ENCODE peak calls at places on chromosome 7, in eight cellular contexts. G is choroid plexus epithelial cell, F is kidney epithelial cell, S is testis, P is transverse colon, C is cardiac fibroblast, A is A549, J is thoracic aorta. Y is an unnamed sample.

GRCh38 chr7:112423987-112424386 is 26.3 kb upstream of the IFRD1 start:
- DNase-seq in C (no peak), P (no peak), F (no peak), A (no peak), S (peak), G (no peak), J (no peak), Y (no peak)

GRCh38 chr7:101733713-101734475 is 83.5 kb upstream of the CUX1 start:
- DNase-seq in J (no peak), C (peak), G (peak), A (no peak), S (peak), P (peak), F (no peak), Y (no peak)

GRCh38 chr7:7317850-7318249 is 135.5 kb downstream of the C1GALT1 start:
- DNase-seq in S (no peak), F (no peak), G (no peak), P (no peak), J (no peak), A (no peak), C (no peak), Y (no peak)

GRCh38 chr7:80410081-80410480 is 101.8 kb downstream of the GNAT3 start:
- DNase-seq in F (no peak), P (no peak), J (no peak), C (no peak), G (peak), S (no peak), A (no peak), Y (peak)

GRCh38 chr7:7596156-7596555 is 29.5 kb downstream of the MIOS start:
- DNase-seq in C (no peak), A (no peak), G (no peak), S (no peak), P (no peak), J (no peak), F (no peak), Y (no peak)

GRCh38 chr7:45033261-45033930 is 33.4 kb downstream of the CCM2 start:
- DNase-seq in F (no peak), S (no peak), G (peak), C (no peak), P (no peak), J (no peak), A (no peak), Y (peak)

GRCh38 chr7:77306231-77307067 is 106.8 kb upstream of the FGL2 start:
- DNase-seq in C (no peak), S (peak), G (no peak), F (no peak), A (no peak), P (no peak), J (no peak), Y (no peak)

GRCh38 chr7:36686499-36686898 is 37.8 kb downstream of the AOAH start:
- DNase-seq in C (peak), J (no peak), P (no peak), S (no peak), A (no peak), G (peak), F (peak), Y (no peak)

GRCh38 chr7:79984210-79984609 is 150.4 kb upstream of the GNAI1 start:
- DNase-seq in F (no peak), S (no peak), C (peak), A (no peak), J (no peak), P (no peak), G (peak), Y (peak)

GRCh38 chr7:39749177-39749576 is 125.8 kb downstream of the RALA start:
- DNase-seq in S (no peak), A (no peak), G (peak), J (no peak), C (peak), F (no peak), P (no peak), Y (peak)

GRCh38 chr7:135672560-135673359 is 10.4 kb downstream of the STMP1 start:
- DNase-seq in S (peak), G (peak), J (no peak), F (no peak), A (peak), P (no peak), C (peak), Y (peak)

GRCh38 chr7:82284936-82285519 is 158.5 kb downstream of the CACNA2D1 start:
- DNase-seq in S (no peak), P (no peak), A (no peak), G (no peak), J (no peak), F (no peak), C (no peak), Y (no peak)

GRCh38 chr7:2197436-2198155 is 35.1 kb downstream of the MAD1L1 start:
- DNase-seq in P (no peak), A (no peak), J (no peak), F (no peak), S (no peak), G (no peak), C (no peak), Y (no peak)

GRCh38 chr7:39336457-39336856 is 229.7 kb upstream of the YAE1 start:
- DNase-seq in G (peak), F (no peak), P (no peak), C (peak), A (no peak), J (no peak), S (no peak), Y (no peak)

GRCh38 chr7:16657656-16658279 is 11.8 kb downstream of the BZW2 start:
- DNase-seq in J (no peak), S (no peak), G (peak), P (peak), C (peak), F (no peak), A (peak), Y (peak)

GRCh38 chr7:91465595-91466061 is 201.4 kb downstream of the FZD1 start:
- DNase-seq in G (peak), P (no peak), S (no peak), C (peak), F (no peak), A (no peak), J (no peak), Y (no peak)

GRCh38 chr7:139654270-139655181 is 123.3 kb downstream of the HIPK2 start:
- DNase-seq in F (no peak), P (no peak), S (no peak), C (peak), A (no peak), J (no peak), G (peak), Y (no peak)

GRCh38 chr7:114112806-114113205 is 194.0 kb upstream of the PPP1R3A start:
- DNase-seq in P (no peak), S (no peak), F (no peak), A (no peak), J (no peak), G (no peak), C (no peak), Y (no peak)

GRCh38 chr7:29282819-29283414 is 88.3 kb downstream of the CHN2 start:
- DNase-seq in J (no peak), C (no peak), F (no peak), A (no peak), G (no peak), S (no peak), P (no peak), Y (no peak)

GRCh38 chr7:116809636-116810266 is 52.6 kb upstream of the CAPZA2 start:
- DNase-seq in J (no peak), G (peak), S (peak), F (peak), A (peak), C (peak), P (no peak), Y (peak)

GRCh38 chr7:98287486-98287959 is 6.0 kb downstream of the BRI3 start:
- DNase-seq in S (no peak), A (no peak), P (peak), C (no peak), F (no peak), J (no peak), G (no peak), Y (no peak)
- TF ChIP-seq CTCF in S (no peak), A (no peak), P (no peak), C (no peak), F (no peak), J (no peak), G (no peak), Y (no peak)

DNA sequence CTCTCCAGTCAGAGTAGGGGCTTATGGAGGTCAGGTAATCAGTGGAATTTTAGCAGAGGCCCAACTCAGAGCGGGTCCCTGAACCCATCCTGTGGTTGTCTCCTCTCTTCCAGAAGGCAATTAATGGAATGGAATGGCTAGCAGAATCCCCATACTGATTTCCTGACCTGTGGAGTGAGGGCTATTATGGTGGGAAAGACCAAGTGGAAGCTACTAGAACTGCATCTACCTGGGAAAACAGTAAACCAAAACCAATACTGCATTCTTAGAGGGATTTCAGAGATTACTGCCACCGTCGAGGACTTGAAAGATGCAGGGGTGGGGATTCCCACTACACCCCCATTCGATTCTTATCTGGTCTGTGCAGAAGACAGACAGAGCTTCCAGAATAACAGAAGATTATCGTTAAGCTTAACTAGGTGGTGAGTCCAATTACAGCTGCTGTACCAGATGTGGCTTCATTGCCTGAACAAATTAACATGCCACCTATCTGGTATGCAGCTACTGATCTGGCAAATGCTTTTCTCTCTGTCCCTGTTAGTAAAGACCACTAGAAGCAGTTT is 73.2 kb downstream of the LMBR1 start:
- DNase-seq in G (no peak), S (no peak), J (no peak), F (no peak), A (no peak), C (no peak), P (no peak), Y (no peak)
- TF ChIP-seq CTCF in G (no peak), S (no peak), J (no peak), F (no peak), A (no peak), C (no peak), P (no peak), Y (no peak)

GRCh38 chr7:93148135-93148534 is at the start of gene SAMD9L:
- DNase-seq in S (no peak), P (no peak), G (peak), F (no peak), C (peak), J (no peak), A (peak), Y (no peak)

GRCh38 chr7:93148727-93149126 is 542 bp upstream of the SAMD9L start:
- DNase-seq in J (no peak), A (no peak), S (no peak), F (no peak), C (no peak), G (no peak), P (no peak), Y (no peak)

GRCh38 chr7:93146465-93147127 is 1.6 kb downstream of the SAMD9L start:
- DNase-seq in G (peak), J (no peak), P (no peak), S (no peak), A (no peak), C (no peak), F (no peak), Y (no peak)

GRCh38 chr7:93147358-93147757 is 827 bp downstream of the SAMD9L start:
- DNase-seq in C (peak), A (peak), F (no peak), S (peak), P (peak), J (no peak), G (peak), Y (no peak)

GRCh38 chr7:93150200-93150835 is 2.1 kb upstream of the SAMD9L start:
- DNase-seq in P (no peak), F (no peak), G (peak), S (no peak), A (peak), J (no peak), C (no peak), Y (peak)
- TF ChIP-seq CTCF in P (no peak), F (no peak), G (no peak), S (no peak), A (no peak), J (no peak), C (peak), Y (peak)

GRCh38 chr7:63008366-63008765 is 990.3 kb upstream of the ZNF722 start:
- DNase-seq in P (no peak), J (no peak), S (no peak), C (no peak), G (no peak), F (no peak), A (no peak), Y (no peak)
- TF ChIP-seq CTCF in P (no peak), J (no peak), S (no peak), C (no peak), G (no peak), F (no peak), A (no peak), Y (peak)

GRCh38 chr7:19000410-19000809 is 117.0 kb downstream of the TWIST1 start:
- DNase-seq in F (no peak), A (no peak), J (no peak), G (no peak), C (no peak), S (no peak), P (no peak), Y (no peak)

GRCh38 chr7:18995811-18996400 is 121.5 kb downstream of the TWIST1 start:
- DNase-seq in S (no peak), J (no peak), G (no peak), C (no peak), P (no peak), F (no peak), A (no peak), Y (no peak)

GRCh38 chr7:18996583-18996982 is 120.9 kb downstream of the TWIST1 start:
- DNase-seq in C (no peak), P (no peak), A (no peak), F (no peak), S (peak), G (no peak), J (no peak), Y (no peak)

GRCh38 chr7:18995270-18995671 is 122.2 kb downstream of the TWIST1 start:
- DNase-seq in A (no peak), S (no peak), P (no peak), F (no peak), J (no peak), C (no peak), G (no peak), Y (no peak)

GRCh38 chr7:18997477-18998130 is 119.8 kb downstream of the TWIST1 start:
- DNase-seq in A (no peak), S (no peak), F (no peak), G (no peak), C (no peak), P (no peak), J (no peak), Y (no peak)
- TF ChIP-seq CTCF in A (no peak), S (no peak), F (no peak), G (no peak), C (no peak), P (no peak), J (no peak), Y (no peak)

GRCh38 chr7:208816-209215 is 16.4 kb downstream of the FAM20C start:
- DNase-seq in J (no peak), C (no peak), P (no peak), F (no peak), S (no peak), A (no peak), G (no peak), Y (no peak)

GRCh38 chr7:208128-208673 is 15.8 kb downstream of the FAM20C start:
- DNase-seq in G (no peak), C (no peak), F (no peak), S (no peak), P (no peak), J (no peak), A (no peak), Y (no peak)

GRCh38 chr7:209416-209815 is 17.0 kb downstream of the FAM20C start:
- DNase-seq in S (no peak), G (no peak), F (no peak), P (no peak), C (no peak), J (no peak), A (no peak), Y (no peak)

GRCh38 chr7:205117-206010 is 13.0 kb downstream of the FAM20C start:
- DNase-seq in S (no peak), F (no peak), J (no peak), C (no peak), A (peak), G (no peak), P (no peak), Y (no peak)

DNA sequence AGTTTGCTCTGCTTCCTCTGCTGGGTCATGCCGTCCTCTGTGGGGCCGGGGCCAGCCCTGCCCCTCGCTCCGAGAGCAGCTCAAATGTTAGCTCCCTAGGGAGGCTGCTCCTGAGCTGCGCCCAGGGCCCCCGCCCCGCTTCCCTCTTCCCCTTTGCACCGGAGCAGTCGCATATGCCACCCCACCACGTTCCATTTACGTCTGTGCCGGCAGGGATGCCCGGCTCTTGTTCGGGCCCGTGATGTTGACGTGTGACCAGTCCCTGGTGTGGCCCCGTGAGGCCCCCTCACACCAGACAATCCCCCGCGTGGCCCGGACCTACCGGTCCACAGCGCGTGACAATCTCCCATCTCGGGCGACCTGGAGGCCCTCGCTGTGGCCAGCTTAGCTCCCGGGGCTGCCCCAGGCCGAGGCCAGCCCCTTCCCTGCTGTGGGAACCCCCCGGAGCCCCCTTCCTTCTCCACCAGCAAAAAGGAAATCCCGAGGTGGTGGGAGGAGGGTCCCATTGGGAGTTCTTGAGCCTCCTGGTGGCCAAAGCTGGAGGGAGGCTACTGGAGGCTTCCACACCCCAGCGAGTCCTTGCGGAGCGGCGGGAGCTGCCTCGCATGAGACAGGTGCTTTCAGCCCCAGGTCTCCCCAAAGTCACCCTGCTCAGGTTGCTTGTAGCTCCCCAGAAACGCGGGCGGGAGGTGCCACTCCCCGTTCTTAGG is 15.2 kb downstream of the FAM20C start:
- DNase-seq in A (no peak), F (no peak), S (no peak), J (no peak), P (no peak), C (no peak), G (no peak), Y (no peak)
- TF ChIP-seq CTCF in A (no peak), F (peak), S (no peak), J (no peak), P (no peak), C (no peak), G (peak), Y (peak)

GRCh38 chr7:155218276-155219153 is 79.2 kb upstream of the INSIG1 start:
- DNase-seq in S (no peak), J (no peak), G (no peak), C (no peak), A (no peak), F (no peak), P (no peak), Y (no peak)

GRCh38 chr7:155215576-155216325 is 81.9 kb upstream of the INSIG1 start:
- DNase-seq in A (no peak), C (no peak), G (no peak), P (no peak), F (no peak), J (no peak), S (no peak), Y (no peak)

GRCh38 chr7:155214328-155214986 is 83.2 kb upstream of the INSIG1 start:
- DNase-seq in C (no peak), G (no peak), J (no peak), A (no peak), P (no peak), S (peak), F (no peak), Y (no peak)

GRCh38 chr7:155217629-155218028 is 80.0 kb upstream of the INSIG1 start:
- DNase-seq in J (no peak), A (no peak), P (no peak), C (no peak), G (no peak), S (no peak), F (no peak), Y (no peak)

GRCh38 chr7:155216475-155217272 is 81.0 kb upstream of the INSIG1 start:
- DNase-seq in A (no peak), P (no peak), F (no peak), J (no peak), G (no peak), C (no peak), S (no peak), Y (peak)
- TF ChIP-seq CTCF in A (no peak), P (no peak), F (no peak), J (no peak), G (peak), C (no peak), S (no peak), Y (peak)

Y was measured in HFFc6.